ENCODE peak calls at places on chromosomes 6 and 20, in four cellular contexts. G is RPMI7951; I is effector memory CD8-positive, alpha-beta T cell; A is Calu3. E is an unnamed sample.
A peak's percentile ranks its signal among the peaks of the same experiment; 100 is the strongest.

GRCh38 chr20:17655865-17656489 is 26.1 kb downstream of the RRBP1 start:
- DNase-seq in A (no peak), I (no peak), G (peak; percentile 51), E (peak; percentile 48)

GRCh38 chr6:150363733-150364132 is 5.1 kb upstream of the IYD start:
- DNase-seq in I (no peak), A (no peak), G (no peak), E (no peak)

GRCh38 chr6:122947355-122947754 is 48.7 kb upstream of the CLVS2 start:
- DNase-seq in G (no peak), A (peak; percentile 43), I (no peak), E (peak; percentile 54)

GRCh38 chr20:3919352-3919751 is 30.2 kb downstream of the PANK2 start:
- DNase-seq in I (no peak), A (no peak), G (no peak), E (no peak)

GRCh38 chr6:79928478-79928998 is 18.8 kb downstream of the ELOVL4 start:
- DNase-seq in G (no peak), I (no peak), A (no peak), E (no peak)

GRCh38 chr6:133951881-133952814 is 876 bp upstream of the TBPL1 start:
- DNase-seq in G (peak; percentile 77), A (peak; percentile 76), I (peak; percentile 38), E (peak; percentile 68)

GRCh38 chr6:152529364-152529763 is 107.8 kb downstream of the SYNE1 start:
- DNase-seq in G (peak; percentile 30), I (no peak), A (no peak), E (no peak)

GRCh38 chr6:159098636-159099106 is 53.9 kb upstream of the TAGAP start:
- DNase-seq in I (peak; percentile 61), A (no peak), G (no peak), E (peak; percentile 63)

GRCh38 chr20:62751551-62752150 is 43.0 kb downstream of the NTSR1 start:
- DNase-seq in A (no peak), G (peak; percentile 29), I (no peak), E (no peak)

GRCh38 chr6:89267918-89268317 is 47.2 kb downstream of the GABRR2 start:
- DNase-seq in A (no peak), I (no peak), G (no peak), E (no peak)

GRCh38 chr6:73400656-73401055 is 6.0 kb downstream of the DDX43 start:
- DNase-seq in A (no peak), G (no peak), I (no peak), E (no peak)

GRCh38 chr20:58054744-58055373 is 173.6 kb downstream of the ANKRD60 start:
- DNase-seq in A (no peak), I (no peak), G (peak; percentile 84), E (no peak)

GRCh38 chr20:41308726-41309413 is 8.7 kb downstream of the ZHX3 start:
- DNase-seq in I (no peak), G (no peak), A (no peak), E (no peak)

GRCh38 chr6:87828044-87828443 is 126.0 kb upstream of the AKIRIN2 start:
- DNase-seq in I (no peak), A (no peak), G (no peak), E (no peak)

GRCh38 chr6:47416396-47417345 is 60.9 kb upstream of the CD2AP start:
- DNase-seq in A (no peak), G (no peak), I (no peak), E (no peak)

GRCh38 chr20:49594143-49594928 is 26.4 kb upstream of the PTGIS start:
- DNase-seq in A (peak; percentile 53), G (peak; percentile 90), I (no peak), E (peak; percentile 72)

GRCh38 chr6:2961491-2961890 is 9.9 kb downstream of the SERPINB6 start:
- DNase-seq in A (no peak), I (no peak), G (no peak), E (no peak)

GRCh38 chr6:105733556-105734162 is 330.8 kb upstream of the PREP start:
- DNase-seq in A (no peak), I (no peak), G (peak; percentile 51), E (peak; percentile 56)